ENCODE peak calls at places on chromosomes 12 and 14, in nine cellular contexts. E is T-helper 2 cell; P is naive thymus-derived CD4-positive, alpha-beta T cell; G is GM12892; L is fibroblast of pulmonary artery; Z is BE2C; B is C1 segment of cervical spinal cord; C is AG08396; V is memory B cell. R is an unnamed sample.

GRCh38 chr14:94769413-94770250 is at the start of gene GSC:
- DNase-seq in L (peak), G (no peak), E (no peak), B (no peak), P (no peak), C (no peak), Z (peak), V (no peak), R (peak)

GRCh38 chr12:40248585-40249297 is 23.9 kb downstream of the LRRK2 start:
- DNase-seq in B (no peak), P (no peak), G (no peak), L (no peak), Z (no peak), E (no peak), C (no peak), V (no peak), R (no peak)

GRCh38 chr12:48454675-48455074 is 17.7 kb upstream of the ANP32D start:
- DNase-seq in C (no peak), E (no peak), L (peak), G (no peak), B (no peak), Z (no peak), P (peak), V (no peak), R (no peak)

GRCh38 chr14:57470909-57471308 is 22.7 kb downstream of the CCDC198 start:
- DNase-seq in Z (no peak), L (no peak), E (no peak), G (no peak), P (no peak), C (no peak), B (no peak), V (no peak), R (no peak)

GRCh38 chr12:117063162-117063911 is 35.9 kb downstream of the TESC start:
- DNase-seq in B (peak), G (no peak), C (no peak), Z (no peak), V (no peak), L (no peak), E (no peak), P (peak), R (no peak)

GRCh38 chr12:68962855-68963455 is 30.0 kb upstream of the CPM start:
- DNase-seq in C (no peak), Z (no peak), E (no peak), L (peak), B (no peak), G (no peak), P (no peak), V (no peak), R (no peak)

GRCh38 chr12:42801271-42801670 is 211.7 kb upstream of the PRICKLE1 start:
- DNase-seq in L (no peak), Z (no peak), P (no peak), B (no peak), G (no peak), V (no peak), C (no peak), E (no peak), R (no peak)

GRCh38 chr12:59973515-59973914 is 377.7 kb downstream of the SLC16A7 start:
- DNase-seq in C (peak), Z (no peak), L (peak), E (no peak), G (no peak), B (no peak), V (no peak), P (no peak), R (no peak)

GRCh38 chr12:53561590-53561953 is 54.3 kb upstream of the NPFF start:
- DNase-seq in L (peak), Z (no peak), P (no peak), C (peak), V (no peak), E (no peak), B (no peak), G (no peak), R (no peak)

GRCh38 chr12:120960657-120961056 is 17.7 kb upstream of the HNF1A start:
- DNase-seq in P (no peak), B (no peak), E (no peak), V (no peak), Z (no peak), G (no peak), C (no peak), L (no peak), R (no peak)

GRCh38 chr14:75200451-75200850 is 24.0 kb upstream of the TMED10 start:
- DNase-seq in V (no peak), G (no peak), L (no peak), C (no peak), Z (no peak), P (no peak), E (no peak), B (no peak), R (peak)

GRCh38 chr14:47365248-47365647 is 310.2 kb downstream of the MDGA2 start:
- DNase-seq in Z (no peak), L (no peak), C (no peak), E (no peak), G (no peak), V (no peak), P (no peak), B (peak), R (no peak)

GRCh38 chr14:97638864-97639263 is 841.7 kb downstream of the VRK1 start:
- DNase-seq in B (no peak), P (no peak), G (no peak), V (no peak), C (no peak), L (no peak), E (no peak), Z (no peak), R (no peak)

GRCh38 chr12:39467432-39467870 is 24.5 kb upstream of the KIF21A start:
- DNase-seq in V (no peak), G (no peak), B (no peak), Z (no peak), L (peak), E (no peak), P (no peak), C (no peak), R (no peak)

GRCh38 chr14:50083467-50084337 is 32.7 kb downstream of the VCPKMT start:
- DNase-seq in C (no peak), P (no peak), B (no peak), Z (no peak), L (no peak), E (peak), V (no peak), G (no peak), R (no peak)

GRCh38 chr12:2750185-2750584 is 44.6 kb upstream of the FKBP4 start:
- DNase-seq in G (no peak), Z (no peak), P (no peak), B (no peak), V (no peak), E (no peak), L (no peak), C (no peak), R (no peak)

GRCh38 chr14:68961781-68962584 is 17.1 kb downstream of the ACTN1 start:
- DNase-seq in V (no peak), P (no peak), L (no peak), E (no peak), G (no peak), C (no peak), Z (peak), B (no peak), R (peak)

GRCh38 chr12:25875661-25876060 is 82.8 kb upstream of the RASSF8 start:
- DNase-seq in E (no peak), P (no peak), C (no peak), G (no peak), L (peak), Z (no peak), B (no peak), V (no peak), R (no peak)

GRCh38 chr12:80186727-80187217 is 87.4 kb downstream of the OTOGL start:
- DNase-seq in Z (peak), L (peak), P (peak), C (peak), G (no peak), B (no peak), E (no peak), V (no peak), R (peak)

GRCh38 chr12:59086124-59086523 is 165.8 kb upstream of the LRIG3 start:
- DNase-seq in Z (no peak), L (no peak), C (no peak), B (no peak), G (no peak), V (no peak), P (no peak), E (no peak), R (no peak)